ENCODE peak calls at places on chromosome 4, in ten cellular contexts. One of them, this sample, is unnamed.

GRCh38 chr4:59612235-59612634 is 1587.9 kb upstream of the ADGRL3 start:
- DNase-seq in body of pancreas: no peak
- DNase-seq in Karpas-422: no peak
- DNase-seq in naive thymus-derived CD4-positive, alpha-beta T cell: no peak
- DNase-seq in tibial artery: no peak
- DNase-seq in mucosa of descending colon: no peak
- DNase-seq in astrocyte: peak; percentile 72
- DNase-seq in MG63: no peak
- DNase-seq in lower lobe of right lung: no peak
- DNase-seq in small intestine: peak; percentile 1
- DNase-seq in this sample: no peak

GRCh38 chr4:102493794-102494193 is 7.4 kb upstream of the NFKB1 start:
- DNase-seq in body of pancreas: no peak
- DNase-seq in Karpas-422: no peak
- DNase-seq in naive thymus-derived CD4-positive, alpha-beta T cell: no peak
- DNase-seq in tibial artery: no peak
- DNase-seq in mucosa of descending colon: no peak
- DNase-seq in astrocyte: no peak
- DNase-seq in MG63: no peak
- DNase-seq in lower lobe of right lung: no peak
- DNase-seq in small intestine: peak; percentile 23
- DNase-seq in this sample: no peak

GRCh38 chr4:143084566-143084965 is 100.2 kb upstream of the USP38 start:
- DNase-seq in body of pancreas: no peak
- DNase-seq in Karpas-422: no peak
- DNase-seq in naive thymus-derived CD4-positive, alpha-beta T cell: no peak
- DNase-seq in tibial artery: no peak
- DNase-seq in mucosa of descending colon: no peak
- DNase-seq in astrocyte: peak; percentile 1
- DNase-seq in MG63: no peak
- DNase-seq in lower lobe of right lung: no peak
- DNase-seq in small intestine: no peak
- DNase-seq in this sample: no peak

GRCh38 chr4:74997942-74998341 is 65.0 kb downstream of the PARM1 start:
- DNase-seq in body of pancreas: no peak
- DNase-seq in Karpas-422: no peak
- DNase-seq in naive thymus-derived CD4-positive, alpha-beta T cell: no peak
- DNase-seq in tibial artery: no peak
- DNase-seq in mucosa of descending colon: no peak
- DNase-seq in astrocyte: no peak
- DNase-seq in MG63: no peak
- DNase-seq in lower lobe of right lung: no peak
- DNase-seq in small intestine: no peak
- DNase-seq in this sample: no peak

GRCh38 chr4:174213734-174214101 is 69.7 kb downstream of the FBXO8 start:
- DNase-seq in body of pancreas: peak; percentile 8
- DNase-seq in Karpas-422: no peak
- DNase-seq in naive thymus-derived CD4-positive, alpha-beta T cell: no peak
- DNase-seq in tibial artery: no peak
- DNase-seq in mucosa of descending colon: no peak
- DNase-seq in astrocyte: no peak
- DNase-seq in MG63: no peak
- DNase-seq in lower lobe of right lung: no peak
- DNase-seq in small intestine: no peak
- DNase-seq in this sample: no peak

GRCh38 chr4:4719446-4719845 is 140.0 kb upstream of the MSX1 start:
- DNase-seq in body of pancreas: no peak
- DNase-seq in Karpas-422: peak; percentile 64
- DNase-seq in naive thymus-derived CD4-positive, alpha-beta T cell: no peak
- DNase-seq in tibial artery: no peak
- DNase-seq in mucosa of descending colon: no peak
- DNase-seq in astrocyte: no peak
- DNase-seq in MG63: no peak
- DNase-seq in lower lobe of right lung: no peak
- DNase-seq in small intestine: no peak
- DNase-seq in this sample: no peak

GRCh38 chr4:113537183-113537977 is 224.2 kb downstream of the CAMK2D start:
- DNase-seq in body of pancreas: no peak
- DNase-seq in Karpas-422: no peak
- DNase-seq in naive thymus-derived CD4-positive, alpha-beta T cell: no peak
- DNase-seq in tibial artery: no peak
- DNase-seq in mucosa of descending colon: no peak
- DNase-seq in astrocyte: no peak
- DNase-seq in MG63: no peak
- DNase-seq in lower lobe of right lung: no peak
- DNase-seq in small intestine: no peak
- DNase-seq in this sample: no peak

GRCh38 chr4:126794363-126794762 is 838.4 kb upstream of the INTU start:
- DNase-seq in body of pancreas: no peak
- DNase-seq in Karpas-422: no peak
- DNase-seq in naive thymus-derived CD4-positive, alpha-beta T cell: no peak
- DNase-seq in tibial artery: no peak
- DNase-seq in mucosa of descending colon: no peak
- DNase-seq in astrocyte: peak; percentile 63
- DNase-seq in MG63: no peak
- DNase-seq in lower lobe of right lung: no peak
- DNase-seq in small intestine: no peak
- DNase-seq in this sample: no peak

GRCh38 chr4:152935661-152936445 is at the start of gene FHDC1:
- DNase-seq in body of pancreas: peak; percentile 89
- DNase-seq in Karpas-422: no peak
- DNase-seq in naive thymus-derived CD4-positive, alpha-beta T cell: peak; percentile 48
- DNase-seq in tibial artery: no peak
- DNase-seq in mucosa of descending colon: peak; percentile 92
- DNase-seq in astrocyte: peak; percentile 19
- DNase-seq in MG63: peak; percentile 4
- DNase-seq in lower lobe of right lung: peak; percentile 90
- DNase-seq in small intestine: peak; percentile 87
- DNase-seq in this sample: no peak

GRCh38 chr4:3605491-3605890 is 73.3 kb upstream of the LRPAP1 start:
- DNase-seq in body of pancreas: no peak
- DNase-seq in Karpas-422: no peak
- DNase-seq in naive thymus-derived CD4-positive, alpha-beta T cell: no peak
- DNase-seq in tibial artery: no peak
- DNase-seq in mucosa of descending colon: peak; percentile 21
- DNase-seq in astrocyte: no peak
- DNase-seq in MG63: no peak
- DNase-seq in lower lobe of right lung: no peak
- DNase-seq in small intestine: no peak
- DNase-seq in this sample: no peak

GRCh38 chr4:328729-329128 is 8.9 kb upstream of the ZNF141 start:
- DNase-seq in body of pancreas: no peak
- DNase-seq in Karpas-422: no peak
- DNase-seq in naive thymus-derived CD4-positive, alpha-beta T cell: no peak
- DNase-seq in tibial artery: no peak
- DNase-seq in mucosa of descending colon: no peak
- DNase-seq in astrocyte: no peak
- DNase-seq in MG63: no peak
- DNase-seq in lower lobe of right lung: no peak
- DNase-seq in small intestine: no peak
- DNase-seq in this sample: no peak
- H3K9me3 ChIP-seq in body of pancreas: no peaks in the 10 kb centered on the region
- H3K9me3 ChIP-seq in Karpas-422: peaks cover 13% of the 10 kb centered on the region
- H3K9me3 ChIP-seq in naive thymus-derived CD4-positive, alpha-beta T cell: no peaks in the 10 kb centered on the region
- H3K9me3 ChIP-seq in tibial artery: no peaks in the 10 kb centered on the region
- H3K9me3 ChIP-seq in mucosa of descending colon: peaks cover 36% of the 10 kb centered on the region
- H3K9me3 ChIP-seq in astrocyte: peaks cover 3% of the 10 kb centered on the region
- H3K9me3 ChIP-seq in MG63: no peaks in the 10 kb centered on the region
- H3K9me3 ChIP-seq in lower lobe of right lung: peaks cover 32% of the 10 kb centered on the region
- H3K9me3 ChIP-seq in small intestine: peaks cover 1% of the 10 kb centered on the region
- H3K9me3 ChIP-seq in this sample: peaks cover 24% of the 10 kb centered on the region

GRCh38 chr4:34091451-34091850 is 2152.9 kb downstream of the ARAP2 start:
- DNase-seq in body of pancreas: no peak
- DNase-seq in Karpas-422: no peak
- DNase-seq in naive thymus-derived CD4-positive, alpha-beta T cell: no peak
- DNase-seq in tibial artery: no peak
- DNase-seq in mucosa of descending colon: no peak
- DNase-seq in astrocyte: no peak
- DNase-seq in MG63: no peak
- DNase-seq in lower lobe of right lung: no peak
- DNase-seq in small intestine: no peak
- DNase-seq in this sample: no peak

GRCh38 chr4:34094114-34094513 is 2150.2 kb downstream of the ARAP2 start:
- DNase-seq in body of pancreas: no peak
- DNase-seq in Karpas-422: no peak
- DNase-seq in naive thymus-derived CD4-positive, alpha-beta T cell: no peak
- DNase-seq in tibial artery: no peak
- DNase-seq in mucosa of descending colon: no peak
- DNase-seq in astrocyte: no peak
- DNase-seq in MG63: no peak
- DNase-seq in lower lobe of right lung: no peak
- DNase-seq in small intestine: no peak
- DNase-seq in this sample: no peak
- H3K9me3 ChIP-seq in body of pancreas: no peaks in the 10 kb centered on the region
- H3K9me3 ChIP-seq in Karpas-422: peaks cover 25% of the 10 kb centered on the region
- H3K9me3 ChIP-seq in naive thymus-derived CD4-positive, alpha-beta T cell: no peaks in the 10 kb centered on the region
- H3K9me3 ChIP-seq in tibial artery: no peaks in the 10 kb centered on the region
- H3K9me3 ChIP-seq in mucosa of descending colon: peaks cover 37% of the 10 kb centered on the region
- H3K9me3 ChIP-seq in astrocyte: no peaks in the 10 kb centered on the region
- H3K9me3 ChIP-seq in MG63: no peaks in the 10 kb centered on the region
- H3K9me3 ChIP-seq in lower lobe of right lung: no peaks in the 10 kb centered on the region
- H3K9me3 ChIP-seq in small intestine: no peaks in the 10 kb centered on the region
- H3K9me3 ChIP-seq in this sample: peaks cover 6% of the 10 kb centered on the region

GRCh38 chr4:188091-188490 is 63.8 kb downstream of the ZNF718 start:
- DNase-seq in body of pancreas: no peak
- DNase-seq in Karpas-422: no peak
- DNase-seq in naive thymus-derived CD4-positive, alpha-beta T cell: no peak
- DNase-seq in tibial artery: no peak
- DNase-seq in mucosa of descending colon: no peak
- DNase-seq in astrocyte: no peak
- DNase-seq in MG63: no peak
- DNase-seq in lower lobe of right lung: no peak
- DNase-seq in small intestine: no peak
- DNase-seq in this sample: no peak
- H3K9me3 ChIP-seq in body of pancreas: peaks cover 16% of the 10 kb centered on the region
- H3K9me3 ChIP-seq in Karpas-422: peaks cover 22% of the 10 kb centered on the region
- H3K9me3 ChIP-seq in naive thymus-derived CD4-positive, alpha-beta T cell: peaks cover 6% of the 10 kb centered on the region
- H3K9me3 ChIP-seq in tibial artery: peaks cover 2% of the 10 kb centered on the region
- H3K9me3 ChIP-seq in mucosa of descending colon: peaks cover 94% of the 10 kb centered on the region
- H3K9me3 ChIP-seq in astrocyte: peaks cover 7% of the 10 kb centered on the region
- H3K9me3 ChIP-seq in MG63: peaks cover 5% of the 10 kb centered on the region
- H3K9me3 ChIP-seq in lower lobe of right lung: peaks cover 89% of the 10 kb centered on the region
- H3K9me3 ChIP-seq in small intestine: peaks cover 9% of the 10 kb centered on the region
- H3K9me3 ChIP-seq in this sample: peaks cover 72% of the 10 kb centered on the region

GRCh38 chr4:131638776-131639175 is 1510.3 kb upstream of the PCDH10 start:
- DNase-seq in body of pancreas: no peak
- DNase-seq in Karpas-422: no peak
- DNase-seq in naive thymus-derived CD4-positive, alpha-beta T cell: no peak
- DNase-seq in tibial artery: no peak
- DNase-seq in mucosa of descending colon: no peak
- DNase-seq in astrocyte: peak; percentile 6
- DNase-seq in MG63: no peak
- DNase-seq in lower lobe of right lung: no peak
- DNase-seq in small intestine: no peak
- DNase-seq in this sample: no peak

GRCh38 chr4:131632877-131633276 is 1516.2 kb upstream of the PCDH10 start:
- DNase-seq in body of pancreas: no peak
- DNase-seq in Karpas-422: no peak
- DNase-seq in naive thymus-derived CD4-positive, alpha-beta T cell: no peak
- DNase-seq in tibial artery: no peak
- DNase-seq in mucosa of descending colon: no peak
- DNase-seq in astrocyte: no peak
- DNase-seq in MG63: no peak
- DNase-seq in lower lobe of right lung: no peak
- DNase-seq in small intestine: no peak
- DNase-seq in this sample: no peak

GRCh38 chr4:131635191-131635590 is 1513.9 kb upstream of the PCDH10 start:
- DNase-seq in body of pancreas: no peak
- DNase-seq in Karpas-422: no peak
- DNase-seq in naive thymus-derived CD4-positive, alpha-beta T cell: no peak
- DNase-seq in tibial artery: no peak
- DNase-seq in mucosa of descending colon: no peak
- DNase-seq in astrocyte: no peak
- DNase-seq in MG63: no peak
- DNase-seq in lower lobe of right lung: no peak
- DNase-seq in small intestine: no peak
- DNase-seq in this sample: no peak
- H3K9me3 ChIP-seq in body of pancreas: peaks cover 6% of the 10 kb centered on the region
- H3K9me3 ChIP-seq in Karpas-422: peaks cover 37% of the 10 kb centered on the region
- H3K9me3 ChIP-seq in naive thymus-derived CD4-positive, alpha-beta T cell: no peaks in the 10 kb centered on the region
- H3K9me3 ChIP-seq in tibial artery: no peaks in the 10 kb centered on the region
- H3K9me3 ChIP-seq in mucosa of descending colon: peaks cover 33% of the 10 kb centered on the region
- H3K9me3 ChIP-seq in astrocyte: no peaks in the 10 kb centered on the region
- H3K9me3 ChIP-seq in MG63: no peaks in the 10 kb centered on the region
- H3K9me3 ChIP-seq in lower lobe of right lung: peaks cover 7% of the 10 kb centered on the region
- H3K9me3 ChIP-seq in small intestine: no peaks in the 10 kb centered on the region
- H3K9me3 ChIP-seq in this sample: peaks cover 13% of the 10 kb centered on the region

DNA sequence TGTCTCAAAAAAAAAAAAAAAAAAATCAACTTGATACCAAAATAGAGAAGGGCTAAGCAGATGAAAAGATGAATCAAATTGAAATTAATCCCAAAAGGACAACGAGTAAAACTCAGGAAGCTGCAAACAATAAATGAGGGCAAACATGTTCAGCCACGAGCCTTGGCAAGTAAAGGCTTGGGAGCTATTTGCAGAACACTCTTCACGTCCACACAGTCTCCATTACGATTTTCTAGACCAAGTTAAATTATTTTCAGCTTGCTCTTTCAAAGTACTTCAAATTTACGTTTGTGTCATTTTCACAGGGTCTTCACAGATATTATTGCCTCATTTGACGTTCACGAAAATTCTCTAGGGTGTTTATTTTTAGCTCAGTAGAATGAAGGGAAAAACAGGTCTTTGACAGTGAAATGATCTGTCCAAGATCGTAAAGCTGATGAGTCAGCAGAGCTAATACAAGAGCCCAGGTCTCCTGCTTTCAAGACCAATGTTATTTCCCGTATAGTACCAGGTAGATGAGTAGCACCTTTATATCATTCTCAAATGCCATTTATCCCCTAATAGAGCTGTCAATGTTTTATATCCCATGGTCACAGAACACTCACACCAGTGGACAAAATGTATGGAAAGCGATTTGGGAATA is 20.9 kb downstream of the KLB start:
- DNase-seq in body of pancreas: no peak
- DNase-seq in Karpas-422: no peak
- DNase-seq in naive thymus-derived CD4-positive, alpha-beta T cell: no peak
- DNase-seq in tibial artery: no peak
- DNase-seq in mucosa of descending colon: no peak
- DNase-seq in astrocyte: no peak
- DNase-seq in MG63: no peak
- DNase-seq in lower lobe of right lung: no peak
- DNase-seq in small intestine: no peak
- DNase-seq in this sample: no peak
- H3K9me3 ChIP-seq in body of pancreas: no peaks in the 10 kb centered on the region
- H3K9me3 ChIP-seq in Karpas-422: no peaks in the 10 kb centered on the region
- H3K9me3 ChIP-seq in naive thymus-derived CD4-positive, alpha-beta T cell: no peaks in the 10 kb centered on the region
- H3K9me3 ChIP-seq in tibial artery: no peaks in the 10 kb centered on the region
- H3K9me3 ChIP-seq in mucosa of descending colon: no peaks in the 10 kb centered on the region
- H3K9me3 ChIP-seq in astrocyte: no peaks in the 10 kb centered on the region
- H3K9me3 ChIP-seq in MG63: no peaks in the 10 kb centered on the region
- H3K9me3 ChIP-seq in lower lobe of right lung: no peaks in the 10 kb centered on the region
- H3K9me3 ChIP-seq in small intestine: no peaks in the 10 kb centered on the region
- H3K9me3 ChIP-seq in this sample: no peaks in the 10 kb centered on the region

DNA sequence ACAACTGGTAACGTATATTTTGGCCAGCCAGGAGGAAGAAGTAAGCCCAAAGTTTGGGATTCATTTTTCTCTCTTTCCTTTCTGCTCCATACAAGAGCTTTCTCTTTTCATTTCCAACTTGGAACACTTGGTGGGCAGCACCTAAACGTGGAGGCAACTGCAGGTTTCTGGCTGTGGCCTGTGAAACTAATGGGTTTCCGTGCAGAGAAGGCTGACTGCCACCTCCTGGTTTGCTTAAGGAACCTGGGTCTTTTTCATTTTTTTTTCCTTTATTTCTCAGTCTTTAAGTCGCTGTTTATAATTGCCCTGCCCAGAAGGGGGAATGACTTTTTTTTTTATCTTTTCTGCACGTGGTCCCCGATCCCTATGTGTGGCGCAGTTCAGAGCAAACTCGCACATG is 15.4 kb downstream of the ZNF718 start:
- DNase-seq in body of pancreas: no peak
- DNase-seq in Karpas-422: no peak
- DNase-seq in naive thymus-derived CD4-positive, alpha-beta T cell: no peak
- DNase-seq in tibial artery: no peak
- DNase-seq in mucosa of descending colon: no peak
- DNase-seq in astrocyte: no peak
- DNase-seq in MG63: no peak
- DNase-seq in lower lobe of right lung: no peak
- DNase-seq in small intestine: no peak
- DNase-seq in this sample: no peak
- H3K9me3 ChIP-seq in body of pancreas: peaks cover 41% of the 10 kb centered on the region
- H3K9me3 ChIP-seq in Karpas-422: peaks cover 68% of the 10 kb centered on the region
- H3K9me3 ChIP-seq in naive thymus-derived CD4-positive, alpha-beta T cell: peaks cover 9% of the 10 kb centered on the region
- H3K9me3 ChIP-seq in tibial artery: no peaks in the 10 kb centered on the region
- H3K9me3 ChIP-seq in mucosa of descending colon: peaks cover 99% of the 10 kb centered on the region
- H3K9me3 ChIP-seq in astrocyte: peaks cover 10% of the 10 kb centered on the region
- H3K9me3 ChIP-seq in MG63: peaks cover 19% of the 10 kb centered on the region
- H3K9me3 ChIP-seq in lower lobe of right lung: peaks cover 96% of the 10 kb centered on the region
- H3K9me3 ChIP-seq in small intestine: peaks cover 3% of the 10 kb centered on the region
- H3K9me3 ChIP-seq in this sample: peaks cover 88% of the 10 kb centered on the region